ENCODE peak calls at places on chromosomes 1 and 21, in six cellular contexts. One of them, this sample, is unnamed.

GRCh38 chr21:37793660-37794059 is 122.6 kb downstream of the KCNJ6 start:
- DNase-seq in foreskin fibroblast: peak
- DNase-seq in activated effector memory CD4-positive, alpha-beta T cell treated with anti-CD3 and anti-CD28 coated beads, Interleukin-2, amount 50 U/mL, for 16 hours: no peak
- DNase-seq in fibroblast of the conjunctiva: peak
- DNase-seq in heart left ventricle: no peak
- DNase-seq in type B pancreatic cell: no peak
- DNase-seq in this sample: no peak

GRCh38 chr1:41626616-41627375 is 142.3 kb upstream of the EDN2 start:
- DNase-seq in foreskin fibroblast: peak
- DNase-seq in activated effector memory CD4-positive, alpha-beta T cell treated with anti-CD3 and anti-CD28 coated beads, Interleukin-2, amount 50 U/mL, for 16 hours: peak
- DNase-seq in fibroblast of the conjunctiva: no peak
- DNase-seq in heart left ventricle: no peak
- DNase-seq in type B pancreatic cell: no peak
- DNase-seq in this sample: no peak

GRCh38 chr1:203906932-203907331 is 45.5 kb downstream of the SNRPE start:
- DNase-seq in foreskin fibroblast: peak
- DNase-seq in activated effector memory CD4-positive, alpha-beta T cell treated with anti-CD3 and anti-CD28 coated beads, Interleukin-2, amount 50 U/mL, for 16 hours: no peak
- DNase-seq in fibroblast of the conjunctiva: peak
- DNase-seq in heart left ventricle: no peak
- DNase-seq in type B pancreatic cell: no peak
- DNase-seq in this sample: no peak

GRCh38 chr1:33436557-33437296 is 5.8 kb upstream of the PHC2 start:
- DNase-seq in foreskin fibroblast: no peak
- DNase-seq in activated effector memory CD4-positive, alpha-beta T cell treated with anti-CD3 and anti-CD28 coated beads, Interleukin-2, amount 50 U/mL, for 16 hours: no peak
- DNase-seq in fibroblast of the conjunctiva: no peak
- DNase-seq in heart left ventricle: no peak
- DNase-seq in type B pancreatic cell: no peak
- DNase-seq in this sample: no peak

GRCh38 chr21:34276711-34277425 is 86.9 kb upstream of the KCNE2 start:
- DNase-seq in foreskin fibroblast: peak
- DNase-seq in activated effector memory CD4-positive, alpha-beta T cell treated with anti-CD3 and anti-CD28 coated beads, Interleukin-2, amount 50 U/mL, for 16 hours: no peak
- DNase-seq in fibroblast of the conjunctiva: no peak
- DNase-seq in heart left ventricle: no peak
- DNase-seq in type B pancreatic cell: no peak
- DNase-seq in this sample: no peak

GRCh38 chr1:38677311-38677710 is 182.3 kb downstream of the RRAGC start:
- DNase-seq in foreskin fibroblast: no peak
- DNase-seq in activated effector memory CD4-positive, alpha-beta T cell treated with anti-CD3 and anti-CD28 coated beads, Interleukin-2, amount 50 U/mL, for 16 hours: no peak
- DNase-seq in fibroblast of the conjunctiva: no peak
- DNase-seq in heart left ventricle: no peak
- DNase-seq in type B pancreatic cell: peak
- DNase-seq in this sample: no peak

GRCh38 chr1:23590058-23590783 is 30.9 kb upstream of the ID3 start:
- DNase-seq in foreskin fibroblast: no peak
- DNase-seq in activated effector memory CD4-positive, alpha-beta T cell treated with anti-CD3 and anti-CD28 coated beads, Interleukin-2, amount 50 U/mL, for 16 hours: no peak
- DNase-seq in fibroblast of the conjunctiva: no peak
- DNase-seq in heart left ventricle: no peak
- DNase-seq in type B pancreatic cell: no peak
- DNase-seq in this sample: no peak

GRCh38 chr21:26115346-26115745 is 55.2 kb downstream of the APP start:
- DNase-seq in foreskin fibroblast: no peak
- DNase-seq in activated effector memory CD4-positive, alpha-beta T cell treated with anti-CD3 and anti-CD28 coated beads, Interleukin-2, amount 50 U/mL, for 16 hours: no peak
- DNase-seq in fibroblast of the conjunctiva: no peak
- DNase-seq in heart left ventricle: no peak
- DNase-seq in type B pancreatic cell: no peak
- DNase-seq in this sample: no peak

GRCh38 chr1:54403808-54404261 is 2.4 kb downstream of the SSBP3 start:
- DNase-seq in foreskin fibroblast: peak
- DNase-seq in activated effector memory CD4-positive, alpha-beta T cell treated with anti-CD3 and anti-CD28 coated beads, Interleukin-2, amount 50 U/mL, for 16 hours: no peak
- DNase-seq in fibroblast of the conjunctiva: no peak
- DNase-seq in heart left ventricle: no peak
- DNase-seq in type B pancreatic cell: no peak
- DNase-seq in this sample: no peak

GRCh38 chr1:199780948-199781347 is 246.6 kb upstream of the NR5A2 start:
- DNase-seq in foreskin fibroblast: no peak
- DNase-seq in activated effector memory CD4-positive, alpha-beta T cell treated with anti-CD3 and anti-CD28 coated beads, Interleukin-2, amount 50 U/mL, for 16 hours: no peak
- DNase-seq in fibroblast of the conjunctiva: no peak
- DNase-seq in heart left ventricle: no peak
- DNase-seq in type B pancreatic cell: no peak
- DNase-seq in this sample: no peak

GRCh38 chr1:197320991-197321531 is 53.0 kb downstream of the CRB1 start:
- DNase-seq in foreskin fibroblast: peak
- DNase-seq in activated effector memory CD4-positive, alpha-beta T cell treated with anti-CD3 and anti-CD28 coated beads, Interleukin-2, amount 50 U/mL, for 16 hours: no peak
- DNase-seq in fibroblast of the conjunctiva: peak
- DNase-seq in heart left ventricle: no peak
- DNase-seq in type B pancreatic cell: no peak
- DNase-seq in this sample: no peak

GRCh38 chr1:244954358-244954757 is 90.0 kb upstream of the HNRNPU start:
- DNase-seq in foreskin fibroblast: no peak
- DNase-seq in activated effector memory CD4-positive, alpha-beta T cell treated with anti-CD3 and anti-CD28 coated beads, Interleukin-2, amount 50 U/mL, for 16 hours: no peak
- DNase-seq in fibroblast of the conjunctiva: no peak
- DNase-seq in heart left ventricle: no peak
- DNase-seq in type B pancreatic cell: no peak
- DNase-seq in this sample: no peak

GRCh38 chr1:183040600-183040999 is 17.4 kb downstream of the LAMC1 start:
- DNase-seq in foreskin fibroblast: no peak
- DNase-seq in activated effector memory CD4-positive, alpha-beta T cell treated with anti-CD3 and anti-CD28 coated beads, Interleukin-2, amount 50 U/mL, for 16 hours: no peak
- DNase-seq in fibroblast of the conjunctiva: no peak
- DNase-seq in heart left ventricle: no peak
- DNase-seq in type B pancreatic cell: no peak
- DNase-seq in this sample: no peak

GRCh38 chr1:3089490-3089889 is 20.5 kb downstream of the PRDM16 start:
- DNase-seq in foreskin fibroblast: no peak
- DNase-seq in activated effector memory CD4-positive, alpha-beta T cell treated with anti-CD3 and anti-CD28 coated beads, Interleukin-2, amount 50 U/mL, for 16 hours: no peak
- DNase-seq in fibroblast of the conjunctiva: no peak
- DNase-seq in heart left ventricle: no peak
- DNase-seq in type B pancreatic cell: no peak
- DNase-seq in this sample: no peak

GRCh38 chr1:1085171-1085841 is 11.2 kb upstream of the RNF223 start:
- DNase-seq in foreskin fibroblast: no peak
- DNase-seq in activated effector memory CD4-positive, alpha-beta T cell treated with anti-CD3 and anti-CD28 coated beads, Interleukin-2, amount 50 U/mL, for 16 hours: no peak
- DNase-seq in fibroblast of the conjunctiva: no peak
- DNase-seq in heart left ventricle: peak
- DNase-seq in type B pancreatic cell: peak
- DNase-seq in this sample: no peak

GRCh38 chr1:217027403-217028080 is 304.3 kb upstream of the ESRRG start:
- DNase-seq in foreskin fibroblast: no peak
- DNase-seq in activated effector memory CD4-positive, alpha-beta T cell treated with anti-CD3 and anti-CD28 coated beads, Interleukin-2, amount 50 U/mL, for 16 hours: no peak
- DNase-seq in fibroblast of the conjunctiva: no peak
- DNase-seq in heart left ventricle: no peak
- DNase-seq in type B pancreatic cell: no peak
- DNase-seq in this sample: no peak

GRCh38 chr1:59971464-59971911 is 44.9 kb upstream of the CYP2J2 start:
- DNase-seq in foreskin fibroblast: peak
- DNase-seq in activated effector memory CD4-positive, alpha-beta T cell treated with anti-CD3 and anti-CD28 coated beads, Interleukin-2, amount 50 U/mL, for 16 hours: peak
- DNase-seq in fibroblast of the conjunctiva: peak
- DNase-seq in heart left ventricle: peak
- DNase-seq in type B pancreatic cell: peak
- DNase-seq in this sample: peak

GRCh38 chr1:231896806-231897205 is 270.2 kb downstream of the DISC1 start:
- DNase-seq in foreskin fibroblast: no peak
- DNase-seq in activated effector memory CD4-positive, alpha-beta T cell treated with anti-CD3 and anti-CD28 coated beads, Interleukin-2, amount 50 U/mL, for 16 hours: no peak
- DNase-seq in fibroblast of the conjunctiva: no peak
- DNase-seq in heart left ventricle: no peak
- DNase-seq in type B pancreatic cell: no peak
- DNase-seq in this sample: no peak

This sample was measured in T follicular helper cell.